ENCODE peak calls at places on chromosome 10, in nine cellular contexts. T is PC-3, L is adrenal gland, E is spleen, N is body of pancreas, U is sigmoid colon, J is uterus, Y is lower lobe of right lung, P is astrocyte. O is an unnamed sample.

GRCh38 chr10:95474228-95475002 is 86.8 kb downstream of the SORBS1 start:
- DNase-seq in J (peak; percentile 59), E (no peak), T (no peak), P (peak; percentile 56), L (no peak), U (no peak), Y (no peak), N (peak; percentile 24), O (no peak)

GRCh38 chr10:110733256-110733952 is 89.3 kb downstream of the RBM20 start:
- DNase-seq in U (no peak), E (no peak), T (peak; percentile 16), N (peak; percentile 46), P (no peak), L (peak; percentile 56), J (no peak), Y (no peak), O (no peak)

GRCh38 chr10:15856328-15857000 is 3.8 kb downstream of the MINDY3 start:
- DNase-seq in U (no peak), L (no peak), Y (no peak), T (peak; percentile 39), N (no peak), P (no peak), E (no peak), J (no peak), O (no peak)

GRCh38 chr10:630581-631073 is 58.8 kb downstream of the DIP2C start:
- DNase-seq in T (no peak), J (no peak), L (no peak), P (no peak), U (peak; percentile 61), N (no peak), Y (peak; percentile 37), E (peak; percentile 72), O (no peak)

GRCh38 chr10:60816624-60817023 is 38.3 kb downstream of the CDK1 start:
- DNase-seq in P (peak; percentile 69), U (peak; percentile 71), Y (no peak), L (peak; percentile 81), J (peak; percentile 79), N (peak; percentile 59), E (no peak), T (peak; percentile 97), O (no peak)

GRCh38 chr10:80694930-80695329 is 157.2 kb downstream of the SH2D4B start:
- DNase-seq in N (no peak), E (no peak), T (no peak), Y (no peak), P (no peak), L (no peak), J (no peak), U (no peak), O (no peak)

GRCh38 chr10:74118794-74119193 is 31.8 kb downstream of the AP3M1 start:
- DNase-seq in J (no peak), N (no peak), Y (no peak), T (peak; percentile 93), L (no peak), P (no peak), E (peak; percentile 74), U (no peak), O (no peak)

GRCh38 chr10:103716206-103717160 is 138.9 kb downstream of the SH3PXD2A start:
- DNase-seq in J (no peak), P (no peak), N (peak; percentile 72), E (no peak), T (peak; percentile 78), Y (no peak), L (no peak), U (no peak), O (no peak)

GRCh38 chr10:103660364-103661197 is 167.1 kb downstream of the NEURL1 start:
- DNase-seq in J (no peak), T (no peak), E (peak; percentile 88), P (no peak), Y (peak; percentile 59), U (peak; percentile 78), L (peak; percentile 68), N (no peak), O (no peak)

GRCh38 chr10:92699518-92700272 is 9.9 kb downstream of the HHEX start:
- DNase-seq in U (no peak), T (peak; percentile 56), P (no peak), E (peak; percentile 87), Y (no peak), L (peak; percentile 83), J (no peak), N (peak; percentile 15), O (no peak)

GRCh38 chr10:34348917-34349509 is 466.1 kb downstream of the PARD3 start:
- DNase-seq in T (no peak), J (no peak), P (no peak), L (no peak), U (no peak), N (no peak), Y (no peak), E (no peak), O (no peak)

GRCh38 chr10:124449170-124450009 is 445 bp downstream of the NKX1-2 start:
- DNase-seq in L (no peak), U (no peak), Y (no peak), T (peak; percentile 39), E (no peak), J (no peak), P (no peak), N (no peak), O (no peak)

GRCh38 chr10:124450010-124450782 is at the start of gene NKX1-2:
- DNase-seq in Y (no peak), N (no peak), J (no peak), U (no peak), P (no peak), L (no peak), T (no peak), E (no peak), O (no peak)

GRCh38 chr10:124451227-124451807 is 1.5 kb upstream of the NKX1-2 start:
- DNase-seq in U (no peak), T (no peak), J (no peak), Y (no peak), E (no peak), N (no peak), L (no peak), P (no peak), O (no peak)

GRCh38 chr10:124448696-124449169 is 1.1 kb downstream of the NKX1-2 start:
- DNase-seq in P (no peak), J (no peak), U (no peak), E (no peak), L (no peak), T (no peak), N (no peak), Y (no peak), O (no peak)

GRCh38 chr10:124450783-124451057 is 885 bp upstream of the NKX1-2 start:
- DNase-seq in L (no peak), U (no peak), E (no peak), Y (no peak), P (no peak), N (no peak), J (no peak), T (no peak), O (no peak)
- H3K4me3 ChIP-seq in L (no peak overlapping the region), U (no peak overlapping the region), E (no peak overlapping the region), Y (no peak overlapping the region), P (no peak overlapping the region), N (no peak overlapping the region), J (no peak overlapping the region), T (no peak overlapping the region), O (no peak overlapping the region)

DNA sequence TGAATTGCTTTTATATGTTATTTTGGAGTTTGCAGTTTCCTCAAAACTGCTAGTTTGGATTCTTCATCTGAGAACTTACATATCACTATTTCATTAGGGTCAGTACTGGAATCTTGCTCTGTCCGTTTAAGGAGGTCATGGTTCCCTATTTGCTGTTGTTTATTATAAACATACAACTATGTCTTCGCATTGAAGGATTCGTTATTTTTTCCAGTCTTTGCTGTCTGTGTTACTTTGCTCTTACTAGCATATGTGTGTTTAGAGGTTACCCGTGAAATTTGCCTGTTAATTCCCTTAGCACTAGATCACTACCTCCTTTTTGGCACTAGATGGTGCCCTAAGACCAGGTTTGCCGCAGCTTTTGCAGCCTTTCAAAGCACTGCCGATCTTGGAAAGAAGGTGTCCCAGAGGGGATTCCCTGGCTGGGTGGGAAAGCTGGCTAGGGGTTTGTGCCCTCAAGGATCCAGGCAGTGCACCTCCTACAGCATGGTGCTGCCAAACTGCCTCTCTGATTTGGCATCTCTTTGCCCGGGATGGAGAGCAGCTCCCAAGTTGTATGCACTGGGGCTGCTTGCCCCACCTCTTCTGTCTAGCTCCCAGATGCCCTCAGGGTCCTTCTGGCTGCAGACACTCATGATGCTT is 103.1 kb upstream of the APBB1IP start:
- DNase-seq in N (peak; percentile 37), T (peak; percentile 62), Y (peak; percentile 52), E (peak; percentile 83), L (peak; percentile 67), U (peak; percentile 65), J (peak; percentile 25), P (peak; percentile 19), O (no peak)
- TF ChIP-seq CTCF in N (peak; percentile 60), T (peak; percentile 83), Y (peak; percentile 74), E (peak; percentile 81), L (no peak), U (peak; percentile 22), J (peak; percentile 64), P (peak; percentile 91), O (no peak)

GRCh38 chr10:70232155-70232858 is 922 bp downstream of the PPA1 start:
- DNase-seq in U (peak; percentile 80), T (peak; percentile 93), P (peak; percentile 42), E (peak; percentile 85), J (peak; percentile 40), Y (peak; percentile 68), L (peak; percentile 80), N (peak; percentile 81), O (no peak)

GRCh38 chr10:70232859-70233108 is 445 bp downstream of the PPA1 start:
- DNase-seq in J (no peak), T (no peak), E (no peak), P (no peak), L (no peak), N (no peak), U (no peak), Y (no peak), O (no peak)

GRCh38 chr10:70227548-70228320 is 5.5 kb downstream of the PPA1 start:
- DNase-seq in E (no peak), U (no peak), T (peak; percentile 46), N (peak; percentile 36), L (no peak), J (no peak), P (no peak), Y (no peak), O (no peak)

GRCh38 chr10:70223728-70224127 is 9.5 kb downstream of the PPA1 start:
- DNase-seq in T (no peak), N (no peak), E (no peak), J (no peak), L (no peak), U (no peak), P (no peak), Y (no peak), O (no peak)

GRCh38 chr10:70228503-70228902 is 4.7 kb downstream of the PPA1 start:
- DNase-seq in P (no peak), N (no peak), E (no peak), U (no peak), J (no peak), Y (no peak), L (no peak), T (no peak), O (no peak)
- H3K36me3 ChIP-seq in P (peaks cover 11% of the 10 kb centered on the region), N (peaks cover 4% of the 10 kb centered on the region), E (no peaks in the 10 kb centered on the region), U (no peaks in the 10 kb centered on the region), J (no peaks in the 10 kb centered on the region), Y (peaks cover 20% of the 10 kb centered on the region), L (no peaks in the 10 kb centered on the region), T (peaks cover 45% of the 10 kb centered on the region), O (no peaks in the 10 kb centered on the region)

DNA sequence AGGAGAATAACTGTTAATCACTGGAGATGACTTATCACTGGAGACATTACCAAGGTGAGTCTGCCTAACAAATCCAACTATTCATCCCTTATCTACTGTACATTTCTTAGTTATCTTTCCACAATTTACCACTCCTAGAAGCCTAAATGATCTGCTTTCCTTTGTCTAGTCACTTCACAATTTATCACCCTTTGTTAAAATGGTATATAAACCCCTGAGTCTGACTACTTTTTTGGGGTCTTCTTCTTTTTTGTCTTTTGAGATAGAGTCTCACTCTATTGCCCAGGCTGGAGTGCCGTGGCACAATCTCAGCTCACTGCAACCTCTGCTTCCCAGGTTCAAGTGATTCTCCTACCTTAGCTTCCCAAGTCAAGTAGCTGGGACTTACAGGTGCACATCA is 66.0 kb upstream of the SEPHS1 start:
- DNase-seq in J (no peak), N (no peak), P (no peak), T (no peak), Y (no peak), U (no peak), E (no peak), L (no peak), O (no peak)
- H3K4me3 ChIP-seq in J (no peak overlapping the region), N (no peak overlapping the region), P (no peak overlapping the region), T (no peak overlapping the region), Y (no peak overlapping the region), U (no peak overlapping the region), E (no peak overlapping the region), L (no peak overlapping the region), O (no peak overlapping the region)